ENCODE peak calls at places on chromosomes 1 and 21, in six cellular contexts. A is fibroblast of pulmonary artery, M is left ventricle myocardium inferior, R is mammary epithelial cell, S is fibroblast of the aortic adventitia, Q is uterus. G is an unnamed sample.

GRCh38 chr1:109802901-109803561 is 39.3 kb upstream of the EPS8L3 start:
- DNase-seq in A (no peak), M (no peak), R (no peak), S (no peak), Q (peak; percentile 6), G (no peak)

GRCh38 chr1:100622506-100622905 is 84.6 kb downstream of the GPR88 start:
- DNase-seq in A (no peak), M (no peak), R (no peak), S (no peak), Q (no peak), G (no peak)

GRCh38 chr1:85681087-85681486 is 27.1 kb downstream of the ZNHIT6 start:
- DNase-seq in A (peak; percentile 81), M (no peak), R (peak; percentile 61), S (peak; percentile 47), Q (no peak), G (peak; percentile 72)

GRCh38 chr1:63799810-63800209 is 26.0 kb downstream of the ROR1 start:
- DNase-seq in A (no peak), M (no peak), R (no peak), S (peak; percentile 47), Q (peak; percentile 58), G (no peak)

GRCh38 chr1:27026621-27027574 is 14.2 kb upstream of the TENT5B start:
- DNase-seq in A (peak; percentile 73), M (no peak), R (peak; percentile 64), S (peak; percentile 82), Q (peak; percentile 54), G (peak; percentile 75)

GRCh38 chr1:25820247-25821111 is 725 bp downstream of the MTFR1L start:
- DNase-seq in A (peak; percentile 59), M (peak; percentile 38), R (peak; percentile 76), S (peak; percentile 57), Q (no peak), G (peak; percentile 59)

GRCh38 chr21:35198004-35198403 is 148.9 kb upstream of the RUNX1 start:
- DNase-seq in A (peak; percentile 86), M (no peak), R (peak; percentile 99), S (peak; percentile 99), Q (no peak), G (peak; percentile 90)

GRCh38 chr1:171869097-171869496 is 27.8 kb downstream of the DNM3 start:
- DNase-seq in A (peak; percentile 6), M (no peak), R (peak; percentile 29), S (no peak), Q (no peak), G (no peak)

GRCh38 chr21:35291034-35291433 is 241.9 kb upstream of the RUNX1 start:
- DNase-seq in A (no peak), M (no peak), R (no peak), S (no peak), Q (no peak), G (no peak)

GRCh38 chr1:1300352-1300739 is 7.4 kb downstream of the ACAP3 start:
- DNase-seq in A (no peak), M (no peak), R (no peak), S (no peak), Q (no peak), G (no peak)
- TF ChIP-seq CTCF in A (no peak), M (no peak), R (no peak), S (no peak), Q (no peak), G (no peak)

GRCh38 chr21:20790113-20790512 is 208.1 kb upstream of the NCAM2 start:
- DNase-seq in A (no peak), M (no peak), R (no peak), S (no peak), Q (no peak), G (no peak)

GRCh38 chr21:20789696-20790095 is 208.5 kb upstream of the NCAM2 start:
- DNase-seq in A (peak; percentile 16), M (no peak), R (no peak), S (peak; percentile 20), Q (no peak), G (peak; percentile 3)
- H3K4me3 ChIP-seq in A (no peak overlapping the region), M (no peak overlapping the region), R (no peak overlapping the region), S (no peak overlapping the region), Q (no peak overlapping the region), G (no peak overlapping the region)

DNA sequence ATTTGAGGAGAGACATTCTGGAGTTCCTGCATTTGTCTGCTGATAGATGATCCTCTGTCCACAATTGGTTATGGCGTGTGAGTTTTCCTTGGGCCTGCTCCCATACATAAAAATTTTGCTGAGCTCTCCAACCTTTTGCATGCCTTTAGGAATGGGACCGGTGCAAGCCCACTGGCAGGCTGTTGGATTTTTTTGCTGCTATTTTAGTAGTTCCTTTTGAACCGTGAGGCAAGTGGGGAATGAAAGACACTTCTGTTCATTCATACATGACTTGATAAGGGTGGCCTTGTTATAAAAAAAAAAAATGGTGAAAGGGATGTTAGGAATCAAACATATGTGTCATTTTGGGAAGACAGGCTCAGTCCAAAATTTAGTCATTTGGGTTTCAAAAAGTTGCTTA is 52.1 kb downstream of the NR5A2 start:
- DNase-seq in A (no peak), M (no peak), R (no peak), S (no peak), Q (no peak), G (no peak)
- TF ChIP-seq CTCF in A (no peak), M (no peak), R (no peak), S (no peak), Q (no peak), G (no peak)

GRCh38 chr1:155598842-155599331 is 11.1 kb upstream of the MSTO1 start:
- DNase-seq in A (peak; percentile 53), M (no peak), R (no peak), S (peak; percentile 53), Q (no peak), G (peak; percentile 23)
- H3K4me3 ChIP-seq in A (peak overlapping the region; percentile 2), M (peak overlapping the region; percentile 26), R (no peak overlapping the region), S (peak overlapping the region; percentile 18), Q (no peak overlapping the region), G (no peak overlapping the region)

GRCh38 chr1:68384321-68384813 is 65.4 kb downstream of the RPE65 start:
- DNase-seq in A (peak; percentile 98), M (no peak), R (peak; percentile 98), S (peak; percentile 98), Q (peak; percentile 31), G (peak; percentile 100)
- TF ChIP-seq CTCF in A (peak; percentile 52), M (no peak), R (peak; percentile 47), S (peak; percentile 63), Q (peak; percentile 37), G (peak; percentile 36)

DNA sequence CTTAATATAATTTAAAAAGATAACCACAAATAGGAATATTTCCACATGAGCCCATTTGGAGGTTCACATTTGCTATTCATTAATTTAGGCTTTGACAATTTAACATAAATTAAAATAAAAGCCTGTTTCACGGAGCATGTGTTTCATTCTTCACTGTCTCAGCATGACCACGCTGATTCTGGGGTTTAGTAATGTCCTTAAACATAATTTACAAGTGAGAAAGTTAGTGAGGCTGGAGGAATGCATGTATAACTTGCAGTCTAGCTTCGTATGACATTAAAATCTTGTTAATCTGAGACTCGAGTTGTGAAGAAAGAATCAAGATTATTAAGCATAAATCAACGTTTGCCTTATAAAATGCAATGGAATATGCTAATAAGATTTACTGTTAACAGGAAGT is 596.7 kb upstream of the ZRANB2 start:
- DNase-seq in A (no peak), M (no peak), R (no peak), S (no peak), Q (no peak), G (no peak)
- H3K4me3 ChIP-seq in A (no peak overlapping the region), M (no peak overlapping the region), R (no peak overlapping the region), S (no peak overlapping the region), Q (no peak overlapping the region), G (no peak overlapping the region)

GRCh38 chr21:43207868-43208267 is 39.1 kb downstream of the CRYAA start:
- DNase-seq in A (no peak), M (no peak), R (no peak), S (no peak), Q (no peak), G (no peak)

GRCh38 chr21:43210454-43211084 is 41.8 kb downstream of the CRYAA start:
- DNase-seq in A (no peak), M (no peak), R (no peak), S (no peak), Q (no peak), G (no peak)

GRCh38 chr21:43208561-43209332 is 39.9 kb downstream of the CRYAA start:
- DNase-seq in A (no peak), M (no peak), R (no peak), S (no peak), Q (no peak), G (no peak)

GRCh38 chr21:43209575-43210453 is 41.0 kb downstream of the CRYAA start:
- DNase-seq in A (peak; percentile 87), M (no peak), R (no peak), S (peak; percentile 20), Q (no peak), G (peak; percentile 67)

GRCh38 chr21:43211085-43212071 is 42.6 kb downstream of the CRYAA start:
- DNase-seq in A (peak; percentile 7), M (peak; percentile 53), R (no peak), S (peak; percentile 3), Q (no peak), G (no peak)
- TF ChIP-seq CTCF in A (peak; percentile 11), M (peak; percentile 64), R (no peak), S (peak; percentile 24), Q (peak; percentile 7), G (peak; percentile 21)

DNA sequence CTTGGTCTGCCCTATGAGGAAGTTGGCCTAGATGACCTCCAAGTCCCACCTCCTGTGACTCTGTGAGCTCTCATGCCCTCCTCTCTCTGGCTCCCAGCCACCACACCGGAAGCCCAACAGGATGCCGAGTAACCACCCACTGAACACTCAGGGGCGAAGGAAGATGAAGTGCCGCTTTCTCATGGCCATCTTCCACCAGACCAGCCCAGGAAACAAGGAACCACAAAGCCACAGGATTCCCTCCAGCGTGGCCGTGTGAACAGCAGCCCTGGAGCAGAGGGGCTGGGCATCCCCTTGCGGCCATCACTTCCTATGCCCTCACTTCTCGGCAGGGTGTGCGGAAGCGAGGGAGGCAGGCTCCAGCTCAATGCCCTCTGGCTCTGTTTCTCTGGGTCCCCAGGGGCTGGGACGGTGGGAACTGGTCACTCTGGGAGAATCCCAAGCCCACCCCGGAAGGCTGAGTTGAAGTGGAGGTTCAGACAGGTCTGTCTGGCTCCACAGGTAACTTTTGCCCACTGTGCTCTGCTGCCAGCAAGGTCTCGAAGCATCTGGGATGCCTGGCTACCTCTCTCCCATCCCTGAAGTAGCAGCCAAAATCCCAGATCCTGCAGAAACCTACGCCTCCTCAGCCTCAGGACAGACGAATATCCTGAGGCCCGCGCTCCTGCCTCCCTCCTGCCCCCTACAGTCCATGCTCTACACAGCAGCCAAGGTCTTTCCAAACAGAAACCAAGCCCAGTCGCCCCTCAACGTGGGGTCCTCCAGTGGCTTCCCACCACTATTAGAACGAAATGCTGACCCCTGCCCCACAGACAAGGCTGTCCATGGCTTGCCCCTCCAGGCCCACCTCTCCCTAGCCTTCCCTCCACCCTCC is 44.2 kb upstream of the ECE1 start:
- DNase-seq in A (peak; percentile 84), M (peak; percentile 72), R (peak; percentile 90), S (peak; percentile 60), Q (peak; percentile 82), G (peak; percentile 92)
- H3K4me3 ChIP-seq in A (peak overlapping the region; percentile 39), M (peak overlapping the region; percentile 51), R (peak overlapping the region; percentile 25), S (peak overlapping the region; percentile 31), Q (peak overlapping the region; percentile 40), G (peak overlapping the region; percentile 6)

DNA sequence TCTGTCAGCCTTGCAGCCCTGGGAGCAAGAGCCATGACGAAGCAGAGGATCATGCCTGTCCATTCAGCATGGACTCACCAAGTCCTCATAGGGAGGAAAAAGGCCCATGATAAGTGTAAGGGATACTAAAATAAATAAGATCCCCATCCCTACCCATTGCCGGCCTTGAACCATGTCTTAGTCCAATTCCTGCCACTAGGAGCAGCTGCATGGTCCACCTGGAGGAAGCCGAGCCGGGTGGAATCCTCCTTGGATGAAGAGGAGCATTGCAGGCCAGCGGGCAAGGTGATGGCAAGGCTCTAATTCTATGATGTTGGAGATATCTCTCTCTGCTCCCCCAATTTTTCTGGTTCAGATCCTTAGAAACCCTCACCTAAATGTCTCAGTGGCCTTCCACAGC is 38.7 kb upstream of the SYT6 start:
- DNase-seq in A (no peak), M (no peak), R (no peak), S (no peak), Q (no peak), G (no peak)
- TF ChIP-seq CTCF in A (no peak), M (no peak), R (no peak), S (no peak), Q (no peak), G (no peak)

GRCh38 chr21:44606495-44606894 is 5.4 kb upstream of the KRTAP10-8 start:
- DNase-seq in A (no peak), M (no peak), R (no peak), S (no peak), Q (no peak), G (no peak)
- H3K4me3 ChIP-seq in A (no peak overlapping the region), M (no peak overlapping the region), R (no peak overlapping the region), S (no peak overlapping the region), Q (no peak overlapping the region), G (no peak overlapping the region)